ENCODE peak calls at places on chromosome 15, in five cellular contexts. I is GM23338; T is transverse colon; S is naive thymus-derived CD4-positive, alpha-beta T cell; K is CD4-positive, alpha-beta T cell. H is an unnamed sample.

GRCh38 chr15:73964736-73965093 is 27.4 kb downstream of the STOML1 start:
- DNase-seq in I (peak; percentile 95), T (peak; percentile 86), S (peak; percentile 81), K (peak; percentile 86), H (peak; percentile 88)

GRCh38 chr15:58952751-58953150 is 19.3 kb upstream of the SLTM start:
- DNase-seq in I (no peak), T (no peak), S (no peak), K (no peak), H (no peak)

GRCh38 chr15:55770261-55770660 is 27.3 kb upstream of the PRTG start:
- DNase-seq in I (no peak), T (no peak), S (no peak), K (no peak), H (no peak)

GRCh38 chr15:98395974-98396627 is 252.2 kb upstream of the IGF1R start:
- DNase-seq in I (no peak), T (no peak), S (no peak), K (no peak), H (no peak)

GRCh38 chr15:48798319-48798718 is 12.6 kb downstream of the CEP152 start:
- DNase-seq in I (peak; percentile 53), T (no peak), S (no peak), K (no peak), H (no peak)

GRCh38 chr15:63992300-63992699 is 54.0 kb downstream of the DAPK2 start:
- DNase-seq in I (no peak), T (no peak), S (no peak), K (no peak), H (no peak)

GRCh38 chr15:75599396-75599795 is 20.3 kb upstream of the PTPN9 start:
- DNase-seq in I (no peak), T (no peak), S (no peak), K (no peak), H (no peak)

GRCh38 chr15:40265355-40265754 is 17.5 kb downstream of the ANKRD63 start:
- DNase-seq in I (no peak), T (no peak), S (no peak), K (no peak), H (no peak)

GRCh38 chr15:68432665-68433064 is 702 bp upstream of the ITGA11 start:
- DNase-seq in I (no peak), T (no peak), S (no peak), K (no peak), H (no peak)

GRCh38 chr15:41417418-41417811 is 520 bp downstream of the RTF1 start:
- DNase-seq in I (peak; percentile 64), T (peak; percentile 45), S (no peak), K (no peak), H (no peak)

GRCh38 chr15:59587085-59587826 is 24.3 kb upstream of the GCNT3 start:
- DNase-seq in I (no peak), T (no peak), S (no peak), K (no peak), H (no peak)

GRCh38 chr15:44713006-44713966 is 2.0 kb downstream of the B2M start:
- DNase-seq in I (peak; percentile 66), T (no peak), S (peak; percentile 29), K (no peak), H (no peak)

GRCh38 chr15:85831415-85832113 is 36.8 kb upstream of the KLHL25 start:
- DNase-seq in I (peak; percentile 79), T (peak; percentile 73), S (peak; percentile 12), K (peak; percentile 19), H (peak; percentile 16)

GRCh38 chr15:101171954-101172353 is 79.9 kb downstream of the CHSY1 start:
- DNase-seq in I (no peak), T (no peak), S (no peak), K (no peak), H (no peak)
- H3K27ac ChIP-seq in I (no peak overlapping the region), T (no peak overlapping the region), S (no peak overlapping the region), K (no peak overlapping the region), H (no peak overlapping the region)

GRCh38 chr15:36888018-36888992 is 212.0 kb downstream of the MEIS2 start:
- DNase-seq in I (no peak), T (no peak), S (no peak), K (no peak), H (no peak)
- H3K27me3 ChIP-seq in I (peaks cover 90% of the 10 kb centered on the region), T (peaks cover 80% of the 10 kb centered on the region), S (peaks cover 4% of the 10 kb centered on the region), K (peaks cover 68% of the 10 kb centered on the region), H (peaks cover 23% of the 10 kb centered on the region)

GRCh38 chr15:77516076-77516475 is 95.4 kb downstream of the HMG20A start:
- DNase-seq in I (no peak), T (no peak), S (no peak), K (no peak), H (no peak)
- H3K27ac ChIP-seq in I (no peak overlapping the region), T (no peak overlapping the region), S (no peak overlapping the region), K (no peak overlapping the region), H (no peak overlapping the region)

GRCh38 chr15:77827860-77828259 is 195.1 kb upstream of the LINGO1 start:
- DNase-seq in I (no peak), T (no peak), S (no peak), K (no peak), H (no peak)

GRCh38 chr15:77830041-77830440 is 197.3 kb upstream of the LINGO1 start:
- DNase-seq in I (no peak), T (no peak), S (no peak), K (no peak), H (no peak)

GRCh38 chr15:77832874-77833273 is 200.2 kb upstream of the LINGO1 start:
- DNase-seq in I (no peak), T (no peak), S (no peak), K (no peak), H (no peak)

GRCh38 chr15:77834276-77834990 is 201.7 kb upstream of the LINGO1 start:
- DNase-seq in I (no peak), T (no peak), S (no peak), K (no peak), H (no peak)

DNA sequence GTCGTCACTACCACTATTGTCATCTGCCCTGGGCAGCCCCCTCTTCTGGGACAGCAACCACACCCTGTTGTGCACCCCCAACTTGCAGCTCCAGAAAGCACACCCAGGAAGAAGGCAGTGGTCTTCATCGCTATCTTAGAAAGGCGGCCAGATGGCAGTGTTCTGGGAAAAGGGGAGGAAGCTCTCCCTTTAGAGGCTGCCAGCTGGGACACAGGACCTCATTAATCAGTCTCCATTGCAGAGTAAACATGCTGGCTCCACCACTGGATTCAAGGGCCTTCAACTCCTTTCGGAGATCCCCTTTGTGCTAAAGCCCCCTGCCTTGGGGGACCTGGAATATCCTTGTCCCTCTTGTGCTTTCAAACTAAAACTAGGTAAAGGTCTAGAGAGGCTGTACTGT is 199.3 kb upstream of the LINGO1 start:
- DNase-seq in I (no peak), T (no peak), S (no peak), K (no peak), H (no peak)
- H3K27me3 ChIP-seq in I (no peaks in the 10 kb centered on the region), T (no peaks in the 10 kb centered on the region), S (no peaks in the 10 kb centered on the region), K (no peaks in the 10 kb centered on the region), H (no peaks in the 10 kb centered on the region)

GRCh38 chr15:77282333-77282732 is 137.6 kb downstream of the PEAK1 start:
- DNase-seq in I (peak; percentile 67), T (no peak), S (no peak), K (no peak), H (no peak)
- H3K27ac ChIP-seq in I (peak overlapping the region; percentile 63), T (no peak overlapping the region), S (no peak overlapping the region), K (no peak overlapping the region), H (no peak overlapping the region)

GRCh38 chr15:88764448-88764847 is 38.8 kb upstream of the ACAN start:
- DNase-seq in I (no peak), T (no peak), S (no peak), K (no peak), H (no peak)
- H3K27me3 ChIP-seq in I (peaks cover 26% of the 10 kb centered on the region), T (peaks cover 21% of the 10 kb centered on the region), S (no peaks in the 10 kb centered on the region), K (peaks cover 25% of the 10 kb centered on the region), H (peaks cover 7% of the 10 kb centered on the region)

H was measured in CD8-positive, alpha-beta T cell.